ENCODE peak calls at places on chromosome 18, in nine cellular contexts. I, H, O, G, Q, P, T, B and V are unnamed samples.

GRCh38 chr18:22637787-22638186 is 220.1 kb upstream of the CTAGE1 start:
- DNase-seq in I (no peak), H (no peak), O (no peak), G (peak), Q (peak), P (no peak), T (peak), B (peak), V (peak)

GRCh38 chr18:155688-156087 is 2.7 kb upstream of the USP14 start:
- DNase-seq in I (no peak), H (no peak), O (no peak), G (no peak), Q (no peak), P (no peak), T (no peak), B (no peak), V (no peak)

GRCh38 chr18:35535297-35535696 is 37.5 kb upstream of the INO80C start:
- DNase-seq in I (no peak), H (no peak), O (no peak), G (no peak), Q (no peak), P (no peak), T (no peak), B (no peak), V (no peak)

GRCh38 chr18:57910817-57911216 is 107.7 kb upstream of the ATP8B1 start:
- DNase-seq in I (no peak), H (no peak), O (no peak), G (no peak), Q (no peak), P (no peak), T (no peak), B (no peak), V (no peak)

GRCh38 chr18:58044370-58045264 is 591 bp downstream of the NEDD4L start:
- DNase-seq in I (no peak), H (peak), O (peak), G (peak), Q (peak), P (peak), T (no peak), B (peak), V (no peak)

GRCh38 chr18:23887493-23887892 is 127.1 kb upstream of the TTC39C start:
- DNase-seq in I (no peak), H (no peak), O (no peak), G (no peak), Q (no peak), P (peak), T (no peak), B (peak), V (no peak)

GRCh38 chr18:65876310-65876709 is 125.5 kb downstream of the CDH7 start:
- DNase-seq in I (no peak), H (no peak), O (no peak), G (no peak), Q (peak), P (no peak), T (no peak), B (no peak), V (no peak)

GRCh38 chr18:79725486-79725885 is 45.9 kb downstream of the CTDP1 start:
- DNase-seq in I (no peak), H (no peak), O (no peak), G (no peak), Q (no peak), P (no peak), T (no peak), B (no peak), V (no peak)

GRCh38 chr18:3663870-3664512 is 214.0 kb downstream of the TGIF1 start:
- DNase-seq in I (no peak), H (no peak), O (no peak), G (no peak), Q (no peak), P (peak), T (no peak), B (no peak), V (no peak)

GRCh38 chr18:13222371-13223281 is 4.1 kb downstream of the LDLRAD4 start:
- DNase-seq in I (no peak), H (no peak), O (no peak), G (no peak), Q (no peak), P (peak), T (no peak), B (peak), V (peak)

GRCh38 chr18:60895181-60895580 is 438.0 kb upstream of the CDH20 start:
- DNase-seq in I (no peak), H (no peak), O (no peak), G (no peak), Q (no peak), P (no peak), T (no peak), B (no peak), V (no peak)

GRCh38 chr18:987325-988186 is 82.9 kb downstream of the ADCYAP1 start:
- DNase-seq in I (no peak), H (no peak), O (no peak), G (peak), Q (peak), P (no peak), T (no peak), B (no peak), V (no peak)

GRCh38 chr18:63232826-63233225 is 86.7 kb downstream of the BCL2 start:
- DNase-seq in I (no peak), H (no peak), O (no peak), G (no peak), Q (no peak), P (no peak), T (no peak), B (no peak), V (no peak)

GRCh38 chr18:76351961-76352581 is 143.0 kb downstream of the ZNF516 start:
- DNase-seq in I (no peak), H (peak), O (no peak), G (peak), Q (no peak), P (peak), T (no peak), B (peak), V (peak)

GRCh38 chr18:70149156-70149555 is 56.3 kb downstream of the RTTN start:
- DNase-seq in I (no peak), H (no peak), O (no peak), G (no peak), Q (no peak), P (no peak), T (no peak), B (no peak), V (no peak)

GRCh38 chr18:79848579-79849327 is 51.0 kb downstream of the KCNG2 start:
- DNase-seq in I (no peak), H (no peak), O (no peak), G (no peak), Q (no peak), P (no peak), T (no peak), B (no peak), V (no peak)

GRCh38 chr18:58960946-58961722 is 96.5 kb downstream of the ZNF532 start:
- DNase-seq in I (no peak), H (no peak), O (no peak), G (no peak), Q (no peak), P (no peak), T (no peak), B (no peak), V (no peak)

GRCh38 chr18:50611529-50611941 is 51.6 kb downstream of the MAPK4 start:
- DNase-seq in I (no peak), H (no peak), O (no peak), G (peak), Q (peak), P (no peak), T (no peak), B (no peak), V (no peak)

GRCh38 chr18:79508565-79509535 is 113.1 kb downstream of the NFATC1 start:
- DNase-seq in I (no peak), H (peak), O (no peak), G (no peak), Q (no peak), P (no peak), T (no peak), B (no peak), V (no peak)

GRCh38 chr18:74126684-74127482 is 20.8 kb downstream of the FBXO15 start:
- DNase-seq in I (no peak), H (no peak), O (no peak), G (no peak), Q (no peak), P (no peak), T (no peak), B (no peak), V (no peak)

GRCh38 chr18:6414723-6415362 is at the start of gene L3MBTL4:
- DNase-seq in I (no peak), H (no peak), O (no peak), G (no peak), Q (peak), P (peak), T (no peak), B (no peak), V (no peak)

GRCh38 chr18:63997041-63997440 is 27.2 kb downstream of the SERPINB8 start:
- DNase-seq in I (no peak), H (no peak), O (no peak), G (no peak), Q (no peak), P (peak), T (no peak), B (no peak), V (no peak)

GRCh38 chr18:3012306-3012919 is 531 bp downstream of the LPIN2 start:
- DNase-seq in I (no peak), H (peak), O (peak), G (peak), Q (no peak), P (peak), T (no peak), B (peak), V (no peak)

GRCh38 chr18:79524181-79525078 is 128.7 kb downstream of the NFATC1 start:
- DNase-seq in I (no peak), H (peak), O (no peak), G (no peak), Q (no peak), P (no peak), T (no peak), B (no peak), V (no peak)

GRCh38 chr18:6633370-6633769 is 96.1 kb upstream of the ARHGAP28 start:
- DNase-seq in I (no peak), H (no peak), O (no peak), G (no peak), Q (no peak), P (no peak), T (no peak), B (no peak), V (no peak)

GRCh38 chr18:21330122-21330701 is 88.2 kb downstream of the GREB1L start:
- DNase-seq in I (no peak), H (no peak), O (no peak), G (peak), Q (no peak), P (peak), T (peak), B (no peak), V (no peak)
- H3K27ac ChIP-seq in I (no peak), H (no peak), O (no peak), G (peak), Q (peak), P (no peak), T (peak), B (no peak), V (no peak)

GRCh38 chr18:48675912-48676311 is 137.1 kb downstream of the CTIF start:
- DNase-seq in I (no peak), H (no peak), O (no peak), G (no peak), Q (no peak), P (no peak), T (no peak), B (no peak), V (no peak)

GRCh38 chr18:48673456-48674197 is 134.8 kb downstream of the CTIF start:
- DNase-seq in I (no peak), H (peak), O (no peak), G (no peak), Q (no peak), P (no peak), T (no peak), B (peak), V (no peak)

GRCh38 chr18:48675330-48675761 is 136.5 kb downstream of the CTIF start:
- DNase-seq in I (peak), H (peak), O (peak), G (peak), Q (peak), P (peak), T (peak), B (peak), V (peak)

GRCh38 chr18:48674198-48674721 is 135.4 kb downstream of the CTIF start:
- DNase-seq in I (no peak), H (peak), O (no peak), G (no peak), Q (no peak), P (peak), T (no peak), B (peak), V (no peak)

GRCh38 chr18:48674758-48675157 is 135.9 kb downstream of the CTIF start:
- DNase-seq in I (no peak), H (no peak), O (no peak), G (no peak), Q (no peak), P (no peak), T (no peak), B (no peak), V (no peak)
- H3K27ac ChIP-seq in I (no peak), H (no peak), O (no peak), G (no peak), Q (no peak), P (peak), T (no peak), B (no peak), V (no peak)

GRCh38 chr18:52546686-52547346 is 206.8 kb downstream of the DCC start:
- DNase-seq in I (no peak), H (no peak), O (no peak), G (no peak), Q (no peak), P (no peak), T (no peak), B (no peak), V (no peak)
- H3K27ac ChIP-seq in I (no peak), H (no peak), O (no peak), G (no peak), Q (no peak), P (no peak), T (no peak), B (no peak), V (no peak)

GRCh38 chr18:46190667-46191066 is 86.5 kb downstream of the HAUS1 start:
- DNase-seq in I (no peak), H (no peak), O (no peak), G (no peak), Q (no peak), P (no peak), T (no peak), B (peak), V (no peak)
- H3K27ac ChIP-seq in I (no peak), H (no peak), O (no peak), G (no peak), Q (no peak), P (no peak), T (no peak), B (no peak), V (no peak)

DNA sequence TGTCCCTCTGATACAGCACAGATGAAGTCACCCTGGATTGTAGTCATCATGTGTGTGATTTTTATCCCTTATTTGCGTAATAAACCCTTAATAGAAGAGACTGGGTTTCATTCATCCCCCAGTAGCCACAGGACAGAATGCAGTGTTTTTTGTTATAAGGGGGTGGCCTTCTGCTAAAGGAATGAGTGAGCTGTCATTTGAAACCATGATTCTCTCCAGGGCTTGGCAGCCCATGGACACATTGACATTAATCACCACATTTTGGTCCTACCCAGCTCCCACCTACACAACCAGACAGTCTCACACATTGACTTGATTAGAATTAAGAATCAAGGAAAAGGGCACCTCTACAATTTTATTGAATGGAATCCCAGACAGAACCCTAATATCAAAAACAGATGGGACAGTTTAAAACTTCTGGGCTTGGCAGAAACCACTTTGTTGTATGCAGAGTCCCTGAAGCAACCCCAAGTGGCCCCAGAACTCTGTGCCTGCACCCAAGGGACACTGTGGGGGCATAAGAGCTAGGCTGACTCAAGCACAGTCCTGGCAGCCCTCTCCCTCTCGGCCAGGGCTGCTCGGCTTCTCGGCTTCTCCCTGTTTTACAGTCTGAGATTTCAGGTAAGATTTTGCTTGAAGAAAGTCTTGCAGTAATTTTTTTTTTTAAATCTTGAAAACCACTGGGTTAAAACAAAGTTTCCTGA is 254.0 kb upstream of the SLC14A2 start:
- DNase-seq in I (no peak), H (no peak), O (no peak), G (no peak), Q (no peak), P (no peak), T (no peak), B (no peak), V (no peak)
- H3K27ac ChIP-seq in I (no peak), H (no peak), O (no peak), G (no peak), Q (no peak), P (no peak), T (no peak), B (no peak), V (no peak)

GRCh38 chr18:55346387-55346786 is 241.6 kb downstream of the TCF4 start:
- DNase-seq in I (no peak), H (no peak), O (no peak), G (no peak), Q (no peak), P (no peak), T (no peak), B (no peak), V (no peak)
- H3K27ac ChIP-seq in I (no peak), H (no peak), O (no peak), G (no peak), Q (no peak), P (no peak), T (no peak), B (no peak), V (no peak)